ENCODE peak calls at places on chromosomes 13 and 19, in eight cellular contexts. U, S, N, P, W, H, V and Q are unnamed samples. For H3K36me3, the result is how much of the 10 kb centered on the place peaks cover.

GRCh38 chr13:102686024-102686423 is 8.8 kb downstream of the METTL21C start:
- DNase-seq in S (no peak), U (no peak), P (no peak), H (no peak), V (no peak), W (peak), N (no peak), Q (peak)

GRCh38 chr19:44741258-44741731 is 7.2 kb upstream of the BCL3 start:
- DNase-seq in N (no peak), V (no peak), P (no peak), U (peak), S (no peak), H (peak), W (no peak), Q (no peak)

GRCh38 chr19:29671393-29672076 is 6.3 kb downstream of the PLEKHF1 start:
- DNase-seq in V (peak), P (peak), W (no peak), H (no peak), U (peak), N (peak), S (peak), Q (peak)

GRCh38 chr13:77815330-77815729 is 103.3 kb downstream of the EDNRB start:
- DNase-seq in V (no peak), H (no peak), U (no peak), N (no peak), P (no peak), S (no peak), W (no peak), Q (no peak)

GRCh38 chr13:110070511-110071120 is 236.3 kb downstream of the COL4A1 start:
- DNase-seq in N (peak), H (no peak), S (no peak), W (no peak), V (no peak), P (no peak), U (no peak), Q (no peak)

GRCh38 chr19:38561658-38562057 is 56.1 kb downstream of the MAP4K1 start:
- DNase-seq in S (no peak), W (no peak), N (no peak), U (no peak), P (no peak), V (no peak), H (no peak), Q (no peak)

GRCh38 chr13:28022848-28023518 is 34.5 kb upstream of the URAD start:
- DNase-seq in H (no peak), U (no peak), P (no peak), S (no peak), W (no peak), N (peak), V (no peak), Q (no peak)

GRCh38 chr13:27622102-27622820 is 569 bp downstream of the POLR1D start:
- DNase-seq in U (no peak), P (no peak), H (no peak), W (peak), V (peak), N (peak), S (no peak), Q (no peak)

GRCh38 chr13:26486550-26486949 is 70.9 kb upstream of the WASF3 start:
- DNase-seq in S (no peak), U (peak), P (no peak), H (no peak), V (no peak), W (no peak), N (no peak), Q (no peak)

GRCh38 chr13:50071399-50071798 is 56.2 kb downstream of the KCNRG start:
- DNase-seq in S (no peak), N (no peak), P (no peak), V (no peak), W (no peak), H (no peak), U (no peak), Q (no peak)

GRCh38 chr13:27293051-27293691 is 22.5 kb downstream of the RASL11A start:
- DNase-seq in P (no peak), N (no peak), S (no peak), W (no peak), H (no peak), V (no peak), U (no peak), Q (peak)

GRCh38 chr19:10565028-10565566 is 713 bp downstream of the KRI1 start:
- DNase-seq in V (peak), N (no peak), S (peak), U (no peak), W (peak), H (peak), P (peak), Q (peak)

GRCh38 chr13:73521291-73521626 is 462.5 kb downstream of the KLF5 start:
- DNase-seq in U (no peak), S (no peak), N (no peak), H (no peak), P (no peak), V (no peak), W (no peak), Q (peak)

GRCh38 chr19:18373892-18374629 is 11.9 kb upstream of the GDF15 start:
- DNase-seq in S (peak), H (peak), V (peak), P (peak), U (peak), N (peak), W (peak), Q (no peak)

GRCh38 chr13:96104516-96104915 is 14.6 kb downstream of the HS6ST3 start:
- DNase-seq in S (no peak), V (no peak), N (no peak), H (no peak), U (no peak), P (no peak), W (no peak), Q (no peak)

GRCh38 chr13:77919351-77920294 is 992 bp upstream of the EDNRB start:
- DNase-seq in U (peak), V (peak), P (no peak), H (peak), N (peak), S (no peak), W (peak), Q (no peak)

GRCh38 chr13:50831510-50831909 is 12.0 kb downstream of the DLEU7 start:
- DNase-seq in V (no peak), P (no peak), N (peak), S (no peak), H (no peak), W (no peak), U (no peak), Q (no peak)

GRCh38 chr13:55654243-55654642 is 1486.5 kb upstream of the PRR20A start:
- DNase-seq in S (no peak), V (no peak), N (no peak), H (no peak), P (no peak), W (no peak), U (no peak), Q (no peak)

GRCh38 chr13:55649485-55649884 is 1491.2 kb upstream of the PRR20A start:
- DNase-seq in S (no peak), U (no peak), V (no peak), H (no peak), W (no peak), N (no peak), P (no peak), Q (no peak)

GRCh38 chr13:55653497-55653896 is 1487.2 kb upstream of the PRR20A start:
- DNase-seq in H (no peak), S (no peak), W (no peak), P (no peak), U (no peak), V (no peak), N (no peak), Q (no peak)

GRCh38 chr13:55652657-55653056 is 1488.1 kb upstream of the PRR20A start:
- DNase-seq in P (no peak), W (no peak), U (no peak), S (no peak), H (no peak), N (no peak), V (no peak), Q (no peak)
- H3K36me3 ChIP-seq in P (under half), W (under half), U (under half), S (under half), H (under half), N (under half), V (under half), Q (under half)

DNA sequence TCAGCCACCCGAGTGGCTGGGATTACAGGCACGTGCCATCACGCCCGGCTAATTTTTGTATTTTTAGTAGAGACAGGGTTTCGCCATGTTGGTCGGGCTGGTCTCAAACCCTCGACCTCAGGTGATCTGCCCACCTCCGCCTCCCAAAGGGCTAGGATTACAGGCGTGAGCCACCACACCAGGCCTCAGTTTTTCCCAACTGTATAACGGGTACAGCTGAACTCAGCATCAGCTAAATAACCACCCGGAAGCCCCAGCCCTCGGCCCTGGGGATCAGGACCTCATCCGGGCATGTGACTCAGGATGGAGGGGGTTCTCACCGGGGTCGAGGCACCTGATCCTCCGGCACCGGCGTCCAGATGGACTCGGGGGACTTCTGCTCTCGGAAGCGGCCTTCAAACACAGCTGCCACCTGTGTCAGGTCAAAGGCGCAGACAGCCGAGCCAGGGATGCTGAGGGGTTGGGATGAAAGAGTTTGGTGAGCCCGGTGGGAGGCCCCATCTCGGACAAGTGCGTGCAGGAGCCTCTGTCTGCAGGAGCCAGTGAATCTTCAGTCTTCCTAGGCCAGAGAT is 8.9 kb downstream of the SEMA6B start:
- DNase-seq in P (no peak), V (no peak), N (no peak), H (no peak), S (no peak), U (no peak), W (no peak), Q (no peak)
- H3K36me3 ChIP-seq in P (under half), V (under half), N (under half), H (under half), S (under half), U (under half), W (under half), Q (under half)

GRCh38 chr19:15534957-15535864 is 26.9 kb downstream of the CYP4F22 start:
- DNase-seq in V (no peak), H (no peak), U (no peak), P (no peak), W (no peak), N (no peak), S (no peak), Q (no peak)
- H3K36me3 ChIP-seq in V (under half), H (under half), U (under half), P (under half), W (under half), N (under half), S (under half), Q (under half)

DNA sequence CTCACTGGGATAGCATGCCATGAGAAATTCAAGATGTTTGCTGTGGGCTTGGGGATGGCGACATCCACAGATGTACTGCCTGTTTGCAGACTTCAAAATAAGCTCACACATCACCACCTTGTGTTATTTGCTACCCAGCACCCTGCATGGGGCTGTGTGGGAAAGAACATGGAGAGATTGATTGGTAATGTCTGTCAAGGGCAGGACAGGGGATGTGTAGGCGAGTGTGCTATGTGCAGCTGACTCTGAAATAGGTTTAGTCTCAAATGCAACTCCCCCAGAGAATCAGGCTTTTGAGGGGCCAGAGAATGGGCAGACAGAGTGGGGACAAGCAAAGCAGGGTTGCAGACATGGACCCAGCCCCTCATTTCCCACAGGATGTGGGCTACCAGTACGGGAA is 24.8 kb downstream of the PNPLA6 start:
- DNase-seq in P (no peak), S (no peak), H (no peak), V (no peak), U (no peak), W (no peak), N (no peak), Q (no peak)
- H3K36me3 ChIP-seq in P (half or more), S (under half), H (under half), V (under half), U (under half), W (half or more), N (under half), Q (under half)

GRCh38 chr13:98474761-98475160 is 102.1 kb downstream of the STK24 start:
- DNase-seq in V (no peak), N (no peak), W (no peak), H (no peak), S (no peak), U (no peak), P (no peak), Q (no peak)

GRCh38 chr13:98475521-98475920 is 101.4 kb downstream of the STK24 start:
- DNase-seq in N (no peak), W (no peak), S (no peak), V (no peak), P (no peak), U (no peak), H (no peak), Q (no peak)

GRCh38 chr13:98474292-98474691 is 102.6 kb downstream of the STK24 start:
- DNase-seq in S (no peak), P (no peak), N (no peak), H (no peak), V (no peak), U (no peak), W (no peak), Q (no peak)

GRCh38 chr13:98473135-98473791 is 103.6 kb downstream of the STK24 start:
- DNase-seq in U (no peak), H (no peak), W (no peak), N (no peak), P (no peak), S (no peak), V (no peak), Q (no peak)

DNA sequence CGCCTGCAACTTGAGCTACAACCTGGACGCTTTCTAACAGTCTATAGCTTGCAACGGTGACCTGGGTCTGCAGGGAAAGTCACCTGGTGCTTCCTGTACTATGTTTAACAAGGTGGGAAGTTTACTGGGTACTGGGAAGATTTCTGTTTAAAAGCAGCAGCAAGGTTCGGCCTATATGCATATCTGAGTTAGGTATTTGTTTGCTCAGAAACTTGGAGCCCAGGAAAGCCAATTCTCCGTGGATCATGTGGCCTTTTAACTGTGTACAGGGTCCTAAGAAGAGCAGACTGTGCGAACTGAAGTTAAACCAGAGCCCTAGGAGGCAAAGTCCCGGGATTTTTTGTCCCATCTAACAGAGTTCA is 103.1 kb downstream of the STK24 start:
- DNase-seq in H (no peak), P (no peak), N (no peak), U (no peak), V (no peak), S (no peak), W (no peak), Q (no peak)
- H3K36me3 ChIP-seq in H (under half), P (under half), N (under half), U (under half), V (under half), S (under half), W (under half), Q (under half)

DNA sequence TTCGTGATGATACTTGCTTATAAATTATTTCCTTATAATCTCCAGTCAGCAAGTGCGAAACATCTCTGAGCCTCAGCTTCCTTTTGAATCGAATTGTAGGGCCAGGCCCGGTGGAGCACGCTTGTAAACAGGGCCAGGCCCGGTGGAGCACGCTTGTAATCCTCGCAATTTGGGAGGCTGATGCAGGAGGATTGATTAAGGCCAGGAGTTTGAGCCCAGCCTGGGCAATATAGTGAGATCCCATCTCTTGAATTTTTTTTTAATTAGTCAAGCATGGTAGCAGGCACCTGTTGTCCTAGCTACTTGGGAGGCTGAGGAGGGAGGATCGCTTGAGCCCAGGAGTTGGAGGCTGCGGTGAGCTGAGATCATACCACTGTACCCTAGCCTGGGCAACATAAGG is 116.2 kb upstream of the MCF2L start:
- DNase-seq in W (no peak), S (no peak), U (no peak), H (no peak), V (no peak), N (no peak), P (no peak), Q (no peak)
- H3K36me3 ChIP-seq in W (half or more), S (under half), U (under half), H (under half), V (under half), N (under half), P (half or more), Q (under half)

DNA sequence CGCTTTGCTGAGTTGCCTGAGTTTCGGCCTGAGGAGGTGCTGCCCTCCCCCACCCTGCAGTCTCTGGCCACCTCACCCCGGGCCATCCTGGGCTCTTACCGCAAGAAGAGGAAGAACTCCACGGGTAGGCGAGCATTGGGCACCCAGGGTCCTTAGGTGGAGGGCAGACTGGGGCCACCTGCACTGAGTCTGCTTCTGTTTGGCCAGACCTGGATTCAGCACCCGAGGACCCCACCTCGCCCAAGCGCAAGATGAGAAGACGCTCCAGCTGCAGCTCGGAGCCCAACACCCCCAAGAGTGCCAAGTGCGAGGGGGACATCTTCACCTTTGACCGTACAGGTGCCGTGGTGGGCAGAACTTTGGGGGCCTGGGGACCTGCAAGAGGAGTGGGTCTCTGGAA is 8.0 kb upstream of the PRR19 start:
- DNase-seq in H (no peak), V (no peak), U (no peak), P (no peak), S (no peak), W (no peak), N (no peak), Q (no peak)
- H3K36me3 ChIP-seq in H (under half), V (under half), U (under half), P (half or more), S (half or more), W (half or more), N (under half), Q (under half)

GRCh38 chr19:1410789-1411188 is 3.4 kb downstream of the DAZAP1 start:
- DNase-seq in P (no peak), V (no peak), U (no peak), W (no peak), N (no peak), S (no peak), H (no peak), Q (no peak)

GRCh38 chr19:1412995-1413889 is 5.9 kb downstream of the DAZAP1 start:
- DNase-seq in V (no peak), P (no peak), H (no peak), W (no peak), U (peak), S (no peak), N (no peak), Q (no peak)

GRCh38 chr19:1410136-1410786 is 2.9 kb downstream of the DAZAP1 start:
- DNase-seq in S (no peak), U (peak), N (peak), V (no peak), P (no peak), H (no peak), W (no peak), Q (no peak)

GRCh38 chr19:1411255-1412191 is 4.1 kb downstream of the DAZAP1 start:
- DNase-seq in H (no peak), S (no peak), N (peak), W (no peak), U (peak), P (no peak), V (no peak), Q (peak)

GRCh38 chr19:1412323-1412923 is 5.0 kb downstream of the DAZAP1 start:
- DNase-seq in U (no peak), W (no peak), N (no peak), H (no peak), P (no peak), V (no peak), S (no peak), Q (no peak)
- H3K36me3 ChIP-seq in U (under half), W (under half), N (under half), H (under half), P (under half), V (under half), S (under half), Q (under half)

GRCh38 chr19:6378498-6378897 is 2.8 kb upstream of the PSPN start:
- DNase-seq in P (no peak), N (no peak), U (no peak), H (no peak), V (no peak), W (no peak), S (no peak), Q (no peak)
- H3K36me3 ChIP-seq in P (half or more), N (under half), U (under half), H (under half), V (under half), W (half or more), S (under half), Q (under half)